ENCODE peak calls at places on chromosomes 1 and 21, in six cellular contexts. D, K, N, I, C and V are unnamed samples.

GRCh38 chr21:34980423-34981115 is 68.5 kb downstream of the RUNX1 start:
- DNase-seq in K (no peak), N (no peak), C (no peak), D (no peak), I (no peak), V (no peak)

GRCh38 chr1:3993606-3994375 is 93.7 kb upstream of the C1orf174 start:
- DNase-seq in N (no peak), I (no peak), C (no peak), K (no peak), D (no peak), V (no peak)

GRCh38 chr1:54934869-54935268 is 45.6 kb upstream of the TMEM61 start:
- DNase-seq in N (no peak), K (no peak), D (no peak), C (peak; percentile 40), I (no peak), V (no peak)

GRCh38 chr1:175841613-175842234 is 98.3 kb upstream of the TNR start:
- DNase-seq in D (no peak), K (no peak), N (no peak), C (peak; percentile 12), I (no peak), V (no peak)

GRCh38 chr1:227779021-227779441 is 36.4 kb upstream of the PRSS38 start:
- DNase-seq in I (peak; percentile 19), D (no peak), C (no peak), N (no peak), K (no peak), V (no peak)

GRCh38 chr21:42389449-42389835 is 6.4 kb downstream of the TMPRSS3 start:
- DNase-seq in C (peak; percentile 64), D (no peak), I (no peak), N (peak; percentile 77), K (peak; percentile 83), V (no peak)

GRCh38 chr1:101260531-101260930 is 23.7 kb downstream of the S1PR1 start:
- DNase-seq in D (no peak), K (no peak), C (no peak), I (no peak), N (no peak), V (no peak)

GRCh38 chr1:55204997-55205396 is 10.2 kb downstream of the USP24 start:
- DNase-seq in D (no peak), N (no peak), K (no peak), I (peak; percentile 36), C (no peak), V (no peak)

GRCh38 chr1:18972531-18972930 is 16.1 kb upstream of the IFFO2 start:
- DNase-seq in I (peak; percentile 44), N (no peak), K (no peak), C (no peak), D (no peak), V (no peak)

GRCh38 chr1:92484472-92485373 is 2.0 kb downstream of the GFI1 start:
- DNase-seq in K (peak; percentile 48), N (peak; percentile 41), D (peak; percentile 67), C (peak; percentile 19), I (no peak), V (peak; percentile 49)

GRCh38 chr1:107541412-107541811 is 400.6 kb downstream of the NTNG1 start:
- DNase-seq in C (no peak), K (no peak), N (no peak), D (no peak), I (no peak), V (no peak)

GRCh38 chr21:36359185-36359584 is 26.0 kb upstream of the CHAF1B start:
- DNase-seq in C (no peak), N (no peak), K (no peak), D (no peak), I (no peak), V (no peak)

GRCh38 chr1:44642255-44642654 is 32.0 kb downstream of the TMEM53 start:
- DNase-seq in N (no peak), C (no peak), D (no peak), I (no peak), K (no peak), V (no peak)

GRCh38 chr1:31381394-31382287 is 8.8 kb upstream of the FABP3 start:
- DNase-seq in K (peak; percentile 51), C (no peak), I (no peak), D (no peak), N (no peak), V (no peak)

GRCh38 chr1:96971849-96972602 is 250.4 kb downstream of the PTBP2 start:
- DNase-seq in C (no peak), N (no peak), D (no peak), I (no peak), K (no peak), V (no peak)

GRCh38 chr1:9861371-9861770 is 37.6 kb upstream of the CLSTN1 start:
- DNase-seq in N (no peak), D (no peak), C (no peak), K (no peak), I (no peak), V (no peak)

GRCh38 chr1:151311589-151312331 is 15.5 kb downstream of the PI4KB start:
- DNase-seq in I (peak; percentile 95), N (no peak), K (peak; percentile 67), D (peak; percentile 93), C (peak; percentile 95), V (peak; percentile 70)

GRCh38 chr1:200131551-200132125 is 104.1 kb downstream of the NR5A2 start:
- DNase-seq in D (no peak), I (no peak), C (peak; percentile 58), N (no peak), K (no peak), V (no peak)

GRCh38 chr1:8818325-8818775 is 910 bp upstream of the RERE start:
- DNase-seq in C (peak; percentile 63), N (no peak), I (peak; percentile 82), K (peak; percentile 60), D (no peak), V (no peak)

GRCh38 chr1:245054105-245054831 is 100.5 kb upstream of the KIF26B start:
- DNase-seq in N (no peak), D (no peak), K (no peak), C (no peak), I (no peak), V (no peak)

GRCh38 chr1:5914676-5915285 is 77.4 kb downstream of the NPHP4 start:
- DNase-seq in I (no peak), C (no peak), N (no peak), K (no peak), D (no peak), V (no peak)

GRCh38 chr1:179767177-179767581 is 24.1 kb downstream of the FAM163A start:
- DNase-seq in I (no peak), N (no peak), K (no peak), C (no peak), D (no peak), V (no peak)

GRCh38 chr1:20210736-20211405 is 24.6 kb upstream of the PLA2G2C start:
- DNase-seq in C (no peak), K (no peak), I (peak; percentile 85), D (no peak), N (no peak), V (no peak)

GRCh38 chr1:13725714-13726175 is 25.8 kb downstream of the PRDM2 start:
- DNase-seq in K (peak; percentile 40), I (peak; percentile 58), C (peak; percentile 58), D (peak; percentile 31), N (peak; percentile 14), V (no peak)

GRCh38 chr21:46142581-46143473 is 12.6 kb downstream of the FTCD start:
- DNase-seq in D (no peak), N (no peak), I (no peak), K (no peak), C (no peak), V (no peak)

GRCh38 chr1:32888134-32888533 is 1.8 kb downstream of the HPCA start:
- DNase-seq in K (no peak), N (no peak), D (no peak), C (no peak), I (no peak), V (no peak)

GRCh38 chr1:204630460-204630905 is 55.1 kb downstream of the LRRN2 start:
- DNase-seq in I (no peak), C (no peak), N (no peak), K (no peak), D (no peak), V (no peak)

GRCh38 chr1:217453816-217454215 is 177.1 kb downstream of the GPATCH2 start:
- DNase-seq in D (no peak), I (no peak), K (no peak), C (no peak), N (no peak), V (no peak)

GRCh38 chr1:11211925-11212587 is 22.9 kb downstream of the ANGPTL7 start:
- DNase-seq in C (no peak), N (no peak), K (no peak), D (no peak), I (no peak), V (no peak)

GRCh38 chr1:41672173-41672572 is 187.7 kb upstream of the EDN2 start:
- DNase-seq in C (peak; percentile 80), D (no peak), K (peak; percentile 35), I (no peak), N (no peak), V (no peak)